ENCODE peak calls at places on chromosomes 12 and 14, in six cellular contexts. S is SK-N-SH, H is K562, C is HepG2, R is H1, K is GM12878. M is an unnamed sample.

GRCh38 chr12:8687846-8688601 is 9.8 kb upstream of the RIMKLB start:
- DNase-seq in H (no peak), R (no peak), S (peak; percentile 77), C (no peak), K (no peak), M (no peak)

GRCh38 chr12:6626654-6627283 is 9.0 kb downstream of the LPAR5 start:
- DNase-seq in S (no peak), K (no peak), C (no peak), R (no peak), H (peak; percentile 56), M (no peak)

GRCh38 chr12:6425588-6426531 is 18.9 kb upstream of the CD27 start:
- DNase-seq in H (no peak), C (peak; percentile 49), K (no peak), S (no peak), R (no peak), M (peak; percentile 29)

GRCh38 chr12:1117371-1117770 is 126.3 kb downstream of the ERC1 start:
- DNase-seq in C (no peak), H (no peak), S (no peak), K (no peak), R (no peak), M (no peak)

GRCh38 chr14:102819176-102819628 is 42.0 kb downstream of the TRAF3 start:
- DNase-seq in C (peak; percentile 77), S (no peak), H (no peak), K (peak; percentile 89), R (no peak), M (no peak)

GRCh38 chr12:113242560-113242959 is 21.3 kb downstream of the TPCN1 start:
- DNase-seq in H (no peak), R (no peak), C (no peak), K (no peak), S (no peak), M (no peak)

GRCh38 chr14:89625208-89625987 is 208.4 kb upstream of the FOXN3 start:
- DNase-seq in K (no peak), R (no peak), S (peak; percentile 54), H (no peak), C (no peak), M (no peak)

GRCh38 chr14:47389520-47389919 is 285.9 kb downstream of the MDGA2 start:
- DNase-seq in H (no peak), S (no peak), C (no peak), R (no peak), K (no peak), M (no peak)

GRCh38 chr12:84166812-84167211 is 745.8 kb downstream of the SLC6A15 start:
- DNase-seq in H (no peak), K (no peak), C (no peak), R (no peak), S (no peak), M (no peak)

GRCh38 chr14:64507376-64508156 is 3.0 kb downstream of the ZBTB1 start:
- DNase-seq in R (no peak), S (no peak), C (no peak), H (no peak), K (no peak), M (no peak)

GRCh38 chr12:124548854-124549378 is 18.5 kb downstream of the NCOR2 start:
- DNase-seq in S (peak; percentile 72), C (no peak), H (no peak), R (no peak), K (no peak), M (no peak)

GRCh38 chr12:2689393-2689792 is 105.4 kb upstream of the FKBP4 start:
- DNase-seq in C (no peak), R (no peak), S (no peak), H (no peak), K (no peak), M (no peak)

GRCh38 chr12:132244724-132245295 is 84.6 kb downstream of the GALNT9 start:
- DNase-seq in C (no peak), K (no peak), H (no peak), R (no peak), S (peak; percentile 28), M (no peak)

GRCh38 chr12:128069359-128069997 is 197.5 kb upstream of the TMEM132C start:
- DNase-seq in C (peak; percentile 30), S (peak; percentile 46), R (peak; percentile 65), K (no peak), H (peak; percentile 48), M (peak; percentile 32)

GRCh38 chr14:77738559-77739250 is 22.3 kb downstream of the SNW1 start:
- DNase-seq in H (no peak), S (no peak), C (no peak), R (no peak), K (no peak), M (no peak)

GRCh38 chr14:52370406-52370911 is 56.3 kb downstream of the PTGER2 start:
- DNase-seq in C (no peak), H (no peak), R (no peak), S (no peak), K (no peak), M (no peak)

GRCh38 chr12:40634431-40635131 is 57.7 kb upstream of the CNTN1 start:
- DNase-seq in H (no peak), C (no peak), R (no peak), K (no peak), S (no peak), M (no peak)

GRCh38 chr14:50362791-50363733 is 33.6 kb downstream of the CDKL1 start:
- DNase-seq in S (no peak), R (no peak), C (no peak), H (no peak), K (no peak), M (no peak)

GRCh38 chr12:123077298-123078113 is 73.4 kb downstream of the PITPNM2 start:
- DNase-seq in R (no peak), S (no peak), K (no peak), C (no peak), H (no peak), M (no peak)

GRCh38 chr12:13099910-13100609 is 3.4 kb downstream of the GSG1 start:
- DNase-seq in K (no peak), H (no peak), C (no peak), S (no peak), R (no peak), M (no peak)

GRCh38 chr12:13099066-13099909 is 4.2 kb downstream of the GSG1 start:
- DNase-seq in K (no peak), R (no peak), H (no peak), C (no peak), S (no peak), M (peak; percentile 45)

GRCh38 chr12:13100882-13101769 is 2.3 kb downstream of the GSG1 start:
- DNase-seq in H (peak; percentile 81), S (peak; percentile 93), K (no peak), R (peak; percentile 92), C (peak; percentile 47), M (peak; percentile 81)

GRCh38 chr12:13101854-13102375 is 1.6 kb downstream of the GSG1 start:
- DNase-seq in H (no peak), C (peak; percentile 62), R (no peak), S (no peak), K (no peak), M (no peak)

GRCh38 chr12:13100610-13100881 is 2.9 kb downstream of the GSG1 start:
- DNase-seq in K (no peak), R (no peak), C (no peak), S (no peak), H (no peak), M (no peak)
- TF ChIP-seq POLR2AphosphoS5 in K (no peak), R (no peak), C (no peak), S (no peak), H (no peak), M (no peak)

GRCh38 chr14:75252254-75252837 is 26.3 kb upstream of the FOS start:
- DNase-seq in S (no peak), K (no peak), C (no peak), R (no peak), H (no peak), M (no peak)
- TF ChIP-seq GABPA in S (no peak), K (no peak), C (no peak), R (no peak), H (no peak), M (no peak)

GRCh38 chr14:85618978-85619377 is 89.0 kb downstream of the FLRT2 start:
- DNase-seq in S (no peak), R (no peak), K (no peak), H (no peak), C (no peak), M (no peak)

GRCh38 chr14:85622106-85622505 is 92.2 kb downstream of the FLRT2 start:
- DNase-seq in R (no peak), S (no peak), H (no peak), K (no peak), C (no peak), M (no peak)

GRCh38 chr14:85620937-85621336 is 91.0 kb downstream of the FLRT2 start:
- DNase-seq in R (no peak), S (no peak), H (no peak), C (no peak), K (no peak), M (no peak)

GRCh38 chr14:85619866-85620265 is 89.9 kb downstream of the FLRT2 start:
- DNase-seq in H (no peak), R (no peak), K (no peak), C (no peak), S (no peak), M (peak; percentile 28)

GRCh38 chr14:85617799-85618198 is 87.9 kb downstream of the FLRT2 start:
- DNase-seq in R (no peak), H (no peak), S (no peak), C (no peak), K (no peak), M (no peak)
- TF ChIP-seq POLR2AphosphoS5 in R (no peak), H (no peak), S (no peak), C (no peak), K (no peak), M (no peak)

GRCh38 chr12:110656071-110656655 is 32.8 kb downstream of the HVCN1 start:
- DNase-seq in R (no peak), H (no peak), C (no peak), K (no peak), S (no peak), M (no peak)
- TF ChIP-seq GABPA in R (no peak), H (no peak), C (no peak), K (no peak), S (no peak), M (no peak)

DNA sequence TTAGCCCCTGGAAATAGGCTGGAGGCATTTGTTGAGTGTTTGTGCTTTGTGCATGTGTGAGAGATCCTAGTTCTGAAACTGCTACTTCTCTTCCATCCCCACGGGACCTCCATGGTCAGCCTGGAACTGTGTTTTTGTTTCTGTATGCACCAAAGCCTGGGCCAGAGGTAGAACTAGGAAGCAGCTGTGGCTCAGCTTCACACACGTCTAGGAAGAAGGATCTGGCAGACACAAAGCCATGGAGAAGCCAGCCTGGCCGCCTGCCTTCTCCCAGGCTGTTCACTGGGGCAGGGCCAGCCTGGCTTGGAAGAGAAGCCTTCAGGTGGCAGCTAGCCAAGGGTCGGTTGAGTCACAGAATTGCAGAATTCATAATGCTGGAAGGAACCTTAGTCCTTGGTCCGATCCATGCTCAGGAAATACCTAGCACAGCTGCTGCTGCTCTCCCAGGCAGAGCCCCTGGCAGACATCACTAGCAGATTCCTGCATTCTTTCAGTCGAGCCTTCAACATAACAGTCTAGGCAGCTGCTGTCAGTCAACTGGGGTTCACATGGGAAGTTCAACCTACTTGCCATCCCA is 27.0 kb downstream of the RIN3 start:
- DNase-seq in C (no peak), S (peak; percentile 30), H (no peak), R (no peak), K (no peak), M (peak; percentile 61)
- TF ChIP-seq POLR2AphosphoS5 in C (no peak), S (peak; percentile 60), H (no peak), R (no peak), K (no peak), M (no peak)

GRCh38 chr14:68471964-68472508 is 320.8 kb downstream of the ZFP36L1 start:
- DNase-seq in S (no peak), C (no peak), R (peak; percentile 49), K (no peak), H (no peak), M (no peak)
- TF ChIP-seq GABPA in S (no peak), C (no peak), R (no peak), K (no peak), H (no peak), M (no peak)

M was measured in HL-60.